ENCODE peak calls at places on chromosome 4, in ten cellular contexts. One of them, this sample, is unnamed. For H3K4me1, the result is how much of the 10 kb centered on the place peaks cover.

GRCh38 chr4:23577398-23577797 is 312.4 kb downstream of the PPARGC1A start:
- DNase-seq in fibroblast of lung: no peak
- DNase-seq in psoas muscle: no peak
- DNase-seq in MM.1S: no peak
- DNase-seq in heart left ventricle: no peak
- DNase-seq in thoracic aorta: no peak
- DNase-seq in left lung: no peak
- DNase-seq in GM23338: no peak
- DNase-seq in adrenal gland: no peak
- DNase-seq in A549: no peak
- DNase-seq in this sample: no peak

GRCh38 chr4:82776925-82777542 is 21.6 kb downstream of the SCD5 start:
- DNase-seq in MM.1S: no peak
- DNase-seq in fibroblast of lung: peak
- DNase-seq in GM23338: no peak
- DNase-seq in A549: no peak
- DNase-seq in heart left ventricle: no peak
- DNase-seq in adrenal gland: no peak
- DNase-seq in left lung: no peak
- DNase-seq in psoas muscle: no peak
- DNase-seq in thoracic aorta: no peak
- DNase-seq in this sample: no peak

GRCh38 chr4:53775381-53775780 is 184.1 kb upstream of the LNX1 start:
- DNase-seq in fibroblast of lung: peak
- DNase-seq in thoracic aorta: no peak
- DNase-seq in GM23338: no peak
- DNase-seq in psoas muscle: no peak
- DNase-seq in heart left ventricle: no peak
- DNase-seq in adrenal gland: no peak
- DNase-seq in MM.1S: no peak
- DNase-seq in left lung: no peak
- DNase-seq in A549: no peak
- DNase-seq in this sample: no peak

GRCh38 chr4:7648813-7649395 is 214.2 kb upstream of the PSAPL1 start:
- DNase-seq in adrenal gland: no peak
- DNase-seq in fibroblast of lung: no peak
- DNase-seq in MM.1S: no peak
- DNase-seq in heart left ventricle: no peak
- DNase-seq in GM23338: no peak
- DNase-seq in psoas muscle: no peak
- DNase-seq in thoracic aorta: no peak
- DNase-seq in A549: no peak
- DNase-seq in left lung: no peak
- DNase-seq in this sample: no peak

GRCh38 chr4:8320386-8320750 is 50.8 kb downstream of the HTRA3 start:
- DNase-seq in thoracic aorta: no peak
- DNase-seq in heart left ventricle: no peak
- DNase-seq in fibroblast of lung: no peak
- DNase-seq in left lung: no peak
- DNase-seq in MM.1S: no peak
- DNase-seq in psoas muscle: peak
- DNase-seq in A549: no peak
- DNase-seq in GM23338: peak
- DNase-seq in adrenal gland: peak
- DNase-seq in this sample: no peak

GRCh38 chr4:123699823-123700822 is 303.5 kb downstream of the SPRY1 start:
- DNase-seq in thoracic aorta: no peak
- DNase-seq in fibroblast of lung: peak
- DNase-seq in psoas muscle: no peak
- DNase-seq in heart left ventricle: no peak
- DNase-seq in GM23338: no peak
- DNase-seq in left lung: no peak
- DNase-seq in MM.1S: no peak
- DNase-seq in adrenal gland: no peak
- DNase-seq in A549: no peak
- DNase-seq in this sample: no peak

GRCh38 chr4:144734522-144734921 is 88.6 kb downstream of the HHIP start:
- DNase-seq in MM.1S: no peak
- DNase-seq in adrenal gland: no peak
- DNase-seq in A549: no peak
- DNase-seq in thoracic aorta: no peak
- DNase-seq in fibroblast of lung: peak
- DNase-seq in psoas muscle: no peak
- DNase-seq in GM23338: peak
- DNase-seq in left lung: no peak
- DNase-seq in heart left ventricle: no peak
- DNase-seq in this sample: no peak

GRCh38 chr4:185099940-185100339 is 43.1 kb upstream of the SLC25A4 start:
- DNase-seq in left lung: no peak
- DNase-seq in thoracic aorta: no peak
- DNase-seq in fibroblast of lung: no peak
- DNase-seq in psoas muscle: no peak
- DNase-seq in A549: no peak
- DNase-seq in adrenal gland: no peak
- DNase-seq in heart left ventricle: no peak
- DNase-seq in MM.1S: no peak
- DNase-seq in GM23338: no peak
- DNase-seq in this sample: no peak

GRCh38 chr4:139557506-139558110 is 1.6 kb upstream of the SETD7 start:
- DNase-seq in heart left ventricle: no peak
- DNase-seq in GM23338: peak
- DNase-seq in A549: no peak
- DNase-seq in adrenal gland: no peak
- DNase-seq in fibroblast of lung: no peak
- DNase-seq in MM.1S: no peak
- DNase-seq in thoracic aorta: no peak
- DNase-seq in psoas muscle: no peak
- DNase-seq in left lung: no peak
- DNase-seq in this sample: no peak

GRCh38 chr4:40909363-40909876 is 159.7 kb downstream of the NSUN7 start:
- DNase-seq in thoracic aorta: no peak
- DNase-seq in fibroblast of lung: peak
- DNase-seq in GM23338: no peak
- DNase-seq in A549: no peak
- DNase-seq in psoas muscle: no peak
- DNase-seq in left lung: no peak
- DNase-seq in heart left ventricle: no peak
- DNase-seq in adrenal gland: peak
- DNase-seq in MM.1S: no peak
- DNase-seq in this sample: peak

GRCh38 chr4:15551740-15552446 is 82.2 kb downstream of the CC2D2A start:
- DNase-seq in A549: no peak
- DNase-seq in left lung: no peak
- DNase-seq in adrenal gland: no peak
- DNase-seq in MM.1S: no peak
- DNase-seq in thoracic aorta: no peak
- DNase-seq in heart left ventricle: no peak
- DNase-seq in GM23338: no peak
- DNase-seq in psoas muscle: no peak
- DNase-seq in fibroblast of lung: no peak
- DNase-seq in this sample: no peak

DNA sequence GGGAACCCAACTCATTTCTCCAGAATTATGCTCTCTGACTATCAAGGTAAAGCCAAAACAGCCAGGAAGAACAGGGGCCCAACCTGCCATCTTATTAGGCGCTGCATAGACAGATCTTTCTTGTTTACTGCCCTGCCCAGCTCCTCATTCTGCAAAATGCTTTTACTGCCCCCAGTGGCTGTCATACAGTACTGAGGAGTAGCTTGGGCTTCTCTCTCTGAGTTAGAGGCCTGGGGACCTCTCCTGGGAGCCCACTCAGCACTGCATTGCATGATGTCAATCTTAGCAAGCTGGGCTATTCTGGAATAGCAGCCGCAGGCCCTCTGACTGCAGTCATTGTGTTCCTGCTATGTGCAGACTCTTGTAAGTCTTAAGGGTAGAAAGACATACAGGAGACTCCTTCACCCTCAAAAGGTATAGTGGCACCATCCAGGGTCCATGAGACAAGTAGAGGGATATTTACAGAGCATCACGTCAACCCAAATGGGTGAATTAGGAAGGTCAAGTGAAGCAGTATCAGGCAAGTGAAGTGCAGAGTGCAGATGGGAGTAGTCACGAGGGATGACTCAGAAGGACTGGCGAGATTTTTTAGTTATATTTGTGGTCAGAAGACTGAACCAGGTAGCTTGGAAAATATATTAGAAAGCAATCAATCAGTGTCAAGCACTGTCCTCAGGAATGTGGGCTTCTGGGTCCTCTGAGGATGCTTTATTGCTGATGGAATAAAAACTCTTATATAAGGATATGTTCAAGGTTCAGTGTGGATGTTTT is 294.1 kb upstream of the SFRP2 start:
- DNase-seq in MM.1S: no peak
- DNase-seq in psoas muscle: no peak
- DNase-seq in adrenal gland: no peak
- DNase-seq in GM23338: peak
- DNase-seq in thoracic aorta: no peak
- DNase-seq in left lung: no peak
- DNase-seq in fibroblast of lung: peak
- DNase-seq in A549: no peak
- DNase-seq in heart left ventricle: no peak
- DNase-seq in this sample: peak
- TF ChIP-seq CTCF in MM.1S: peak
- TF ChIP-seq CTCF in psoas muscle: no peak
- TF ChIP-seq CTCF in adrenal gland: no peak
- TF ChIP-seq CTCF in GM23338: peak
- TF ChIP-seq CTCF in thoracic aorta: no peak
- TF ChIP-seq CTCF in left lung: peak
- TF ChIP-seq CTCF in fibroblast of lung: no peak
- TF ChIP-seq CTCF in A549: no peak
- TF ChIP-seq CTCF in heart left ventricle: no peak
- TF ChIP-seq CTCF in this sample: peak

GRCh38 chr4:113955411-113955810 is 24.0 kb downstream of the ARSJ start:
- DNase-seq in adrenal gland: no peak
- DNase-seq in thoracic aorta: no peak
- DNase-seq in fibroblast of lung: no peak
- DNase-seq in left lung: no peak
- DNase-seq in GM23338: no peak
- DNase-seq in heart left ventricle: no peak
- DNase-seq in psoas muscle: no peak
- DNase-seq in MM.1S: no peak
- DNase-seq in A549: no peak
- DNase-seq in this sample: no peak
- H3K4me1 ChIP-seq in adrenal gland: under half
- H3K4me1 ChIP-seq in thoracic aorta: under half
- H3K4me1 ChIP-seq in fibroblast of lung: under half
- H3K4me1 ChIP-seq in left lung: under half
- H3K4me1 ChIP-seq in GM23338: under half
- H3K4me1 ChIP-seq in heart left ventricle: under half
- H3K4me1 ChIP-seq in psoas muscle: under half
- H3K4me1 ChIP-seq in MM.1S: under half
- H3K4me1 ChIP-seq in A549: under half
- H3K4me1 ChIP-seq in this sample: under half

GRCh38 chr4:1248262-1249147 is at the start of gene CTBP1:
- DNase-seq in adrenal gland: peak
- DNase-seq in thoracic aorta: no peak
- DNase-seq in GM23338: peak
- DNase-seq in psoas muscle: peak
- DNase-seq in left lung: peak
- DNase-seq in A549: peak
- DNase-seq in fibroblast of lung: peak
- DNase-seq in MM.1S: peak
- DNase-seq in heart left ventricle: peak
- DNase-seq in this sample: peak

GRCh38 chr4:1249148-1249730 is 309 bp upstream of the CTBP1 start:
- DNase-seq in heart left ventricle: peak
- DNase-seq in MM.1S: peak
- DNase-seq in adrenal gland: peak
- DNase-seq in thoracic aorta: no peak
- DNase-seq in psoas muscle: peak
- DNase-seq in GM23338: peak
- DNase-seq in fibroblast of lung: peak
- DNase-seq in A549: peak
- DNase-seq in left lung: peak
- DNase-seq in this sample: peak

GRCh38 chr4:1250527-1250812 is 1.5 kb upstream of the CTBP1 start:
- DNase-seq in GM23338: no peak
- DNase-seq in MM.1S: no peak
- DNase-seq in thoracic aorta: no peak
- DNase-seq in heart left ventricle: peak
- DNase-seq in psoas muscle: peak
- DNase-seq in fibroblast of lung: no peak
- DNase-seq in A549: no peak
- DNase-seq in left lung: peak
- DNase-seq in adrenal gland: no peak
- DNase-seq in this sample: no peak

GRCh38 chr4:1250921-1251772 is 2.2 kb upstream of the CTBP1 start:
- DNase-seq in thoracic aorta: no peak
- DNase-seq in psoas muscle: peak
- DNase-seq in GM23338: no peak
- DNase-seq in fibroblast of lung: no peak
- DNase-seq in left lung: peak
- DNase-seq in adrenal gland: peak
- DNase-seq in MM.1S: no peak
- DNase-seq in heart left ventricle: peak
- DNase-seq in A549: no peak
- DNase-seq in this sample: no peak

DNA sequence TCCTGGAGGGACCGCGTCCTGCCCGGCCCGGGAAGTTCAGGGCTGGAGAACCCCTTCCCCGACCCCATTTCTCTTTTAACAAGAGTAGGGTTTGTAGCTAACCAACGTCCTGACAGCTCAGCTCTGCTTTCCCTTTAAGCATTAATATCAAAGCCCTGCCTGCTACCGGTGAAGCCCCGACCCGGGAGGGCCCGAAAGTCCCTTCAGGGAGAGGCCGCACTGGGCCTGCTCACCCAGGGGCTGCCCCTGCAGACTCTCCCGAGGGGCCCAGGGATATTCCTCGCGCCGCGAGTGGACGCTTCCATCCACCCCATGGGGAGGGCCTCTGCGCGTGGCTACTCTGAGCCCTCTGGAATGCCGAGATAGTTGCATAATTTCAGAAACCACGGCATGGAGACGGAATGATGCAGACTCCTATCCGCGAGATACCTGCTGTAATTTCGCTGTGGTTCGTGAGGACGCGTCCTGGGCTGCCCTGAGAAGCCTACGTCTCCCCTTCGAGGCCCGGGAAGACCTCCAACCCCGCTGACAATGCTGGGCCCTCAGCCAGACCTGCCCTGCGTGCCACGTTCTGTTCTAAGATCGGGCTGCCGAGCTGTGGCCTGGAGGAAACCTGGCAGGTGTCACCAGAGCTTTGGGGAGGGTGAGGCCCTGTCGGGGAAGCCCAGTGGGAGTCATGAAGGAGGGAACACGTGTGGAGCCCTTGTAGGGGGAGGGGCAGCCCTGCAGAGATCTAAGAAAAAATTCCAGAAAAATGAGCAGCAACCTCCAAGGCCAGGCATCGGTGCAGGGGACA is 999 bp upstream of the CTBP1 start:
- DNase-seq in heart left ventricle: peak
- DNase-seq in MM.1S: peak
- DNase-seq in left lung: peak
- DNase-seq in A549: peak
- DNase-seq in psoas muscle: peak
- DNase-seq in fibroblast of lung: peak
- DNase-seq in adrenal gland: peak
- DNase-seq in thoracic aorta: no peak
- DNase-seq in GM23338: peak
- DNase-seq in this sample: no peak
- TF ChIP-seq CTCF in heart left ventricle: no peak
- TF ChIP-seq CTCF in MM.1S: no peak
- TF ChIP-seq CTCF in left lung: no peak
- TF ChIP-seq CTCF in A549: no peak
- TF ChIP-seq CTCF in psoas muscle: no peak
- TF ChIP-seq CTCF in fibroblast of lung: no peak
- TF ChIP-seq CTCF in adrenal gland: no peak
- TF ChIP-seq CTCF in thoracic aorta: no peak
- TF ChIP-seq CTCF in GM23338: no peak
- TF ChIP-seq CTCF in this sample: no peak

GRCh38 chr4:94472056-94472826 is 20.5 kb downstream of the PDLIM5 start:
- DNase-seq in adrenal gland: no peak
- DNase-seq in heart left ventricle: no peak
- DNase-seq in MM.1S: no peak
- DNase-seq in thoracic aorta: no peak
- DNase-seq in GM23338: no peak
- DNase-seq in fibroblast of lung: peak
- DNase-seq in psoas muscle: no peak
- DNase-seq in left lung: no peak
- DNase-seq in A549: no peak
- DNase-seq in this sample: no peak
- H3K4me1 ChIP-seq in adrenal gland: under half
- H3K4me1 ChIP-seq in heart left ventricle: half or more
- H3K4me1 ChIP-seq in MM.1S: under half
- H3K4me1 ChIP-seq in thoracic aorta: under half
- H3K4me1 ChIP-seq in GM23338: under half
- H3K4me1 ChIP-seq in fibroblast of lung: under half
- H3K4me1 ChIP-seq in psoas muscle: half or more
- H3K4me1 ChIP-seq in left lung: under half
- H3K4me1 ChIP-seq in A549: under half
- H3K4me1 ChIP-seq in this sample: under half